ENCODE peak calls at places on chromosomes 7 and 10, in nine cellular contexts. One of them, this sample, is unnamed. For H3K27me3 and H3K36me3, the result is how much of the 10 kb centered on the place peaks cover.

GRCh38 chr10:116385994-116386809 is 41.4 kb upstream of the PNLIPRP3 start:
- DNase-seq in body of pancreas: peak
- DNase-seq in colonic mucosa: no peak
- DNase-seq in IMR-90: peak
- DNase-seq in adrenal gland: no peak
- DNase-seq in BE2C: peak
- DNase-seq in GM23248: peak
- DNase-seq in vagina: no peak
- DNase-seq in CD8-positive, alpha-beta T cell: no peak
- DNase-seq in this sample: no peak

GRCh38 chr10:43998021-43998809 is 349.5 kb upstream of the ZNF32 start:
- DNase-seq in colonic mucosa: no peak
- DNase-seq in vagina: no peak
- DNase-seq in CD8-positive, alpha-beta T cell: no peak
- DNase-seq in adrenal gland: no peak
- DNase-seq in GM23248: peak
- DNase-seq in BE2C: no peak
- DNase-seq in IMR-90: peak
- DNase-seq in body of pancreas: no peak
- DNase-seq in this sample: no peak

GRCh38 chr10:100670828-100671479 is 74.4 kb upstream of the PAX2 start:
- DNase-seq in BE2C: peak
- DNase-seq in body of pancreas: peak
- DNase-seq in adrenal gland: no peak
- DNase-seq in colonic mucosa: peak
- DNase-seq in vagina: no peak
- DNase-seq in GM23248: peak
- DNase-seq in CD8-positive, alpha-beta T cell: peak
- DNase-seq in IMR-90: no peak
- DNase-seq in this sample: no peak

GRCh38 chr10:77289027-77289501 is 348.5 kb downstream of the KCNMA1 start:
- DNase-seq in vagina: no peak
- DNase-seq in colonic mucosa: no peak
- DNase-seq in BE2C: no peak
- DNase-seq in CD8-positive, alpha-beta T cell: no peak
- DNase-seq in adrenal gland: no peak
- DNase-seq in IMR-90: no peak
- DNase-seq in GM23248: no peak
- DNase-seq in body of pancreas: no peak
- DNase-seq in this sample: no peak

GRCh38 chr7:30028749-30029635 is 780 bp downstream of the PLEKHA8 start:
- DNase-seq in CD8-positive, alpha-beta T cell: peak
- DNase-seq in adrenal gland: peak
- DNase-seq in body of pancreas: no peak
- DNase-seq in GM23248: peak
- DNase-seq in BE2C: no peak
- DNase-seq in IMR-90: peak
- DNase-seq in colonic mucosa: peak
- DNase-seq in vagina: no peak
- DNase-seq in this sample: no peak

GRCh38 chr10:48948631-48949030 is 9.0 kb upstream of the LRRC18 start:
- DNase-seq in CD8-positive, alpha-beta T cell: no peak
- DNase-seq in BE2C: no peak
- DNase-seq in GM23248: no peak
- DNase-seq in body of pancreas: no peak
- DNase-seq in colonic mucosa: no peak
- DNase-seq in adrenal gland: no peak
- DNase-seq in vagina: no peak
- DNase-seq in IMR-90: no peak
- DNase-seq in this sample: no peak

GRCh38 chr10:103660364-103661197 is 167.1 kb downstream of the NEURL1 start:
- DNase-seq in CD8-positive, alpha-beta T cell: peak
- DNase-seq in GM23248: peak
- DNase-seq in IMR-90: peak
- DNase-seq in adrenal gland: peak
- DNase-seq in body of pancreas: peak
- DNase-seq in BE2C: no peak
- DNase-seq in vagina: no peak
- DNase-seq in colonic mucosa: no peak
- DNase-seq in this sample: no peak

GRCh38 chr7:44216019-44216418 is 15.2 kb downstream of the YKT6 start:
- DNase-seq in body of pancreas: no peak
- DNase-seq in vagina: no peak
- DNase-seq in GM23248: no peak
- DNase-seq in BE2C: no peak
- DNase-seq in adrenal gland: no peak
- DNase-seq in IMR-90: no peak
- DNase-seq in CD8-positive, alpha-beta T cell: no peak
- DNase-seq in colonic mucosa: no peak
- DNase-seq in this sample: no peak

GRCh38 chr7:30980194-30980593 is 16.4 kb downstream of the GHRHR start:
- DNase-seq in GM23248: no peak
- DNase-seq in vagina: no peak
- DNase-seq in BE2C: no peak
- DNase-seq in IMR-90: no peak
- DNase-seq in CD8-positive, alpha-beta T cell: no peak
- DNase-seq in body of pancreas: no peak
- DNase-seq in colonic mucosa: no peak
- DNase-seq in adrenal gland: peak
- DNase-seq in this sample: no peak

GRCh38 chr10:132608511-132609195 is 71.1 kb downstream of the INPP5A start:
- DNase-seq in adrenal gland: no peak
- DNase-seq in IMR-90: no peak
- DNase-seq in BE2C: no peak
- DNase-seq in CD8-positive, alpha-beta T cell: no peak
- DNase-seq in colonic mucosa: no peak
- DNase-seq in GM23248: no peak
- DNase-seq in body of pancreas: no peak
- DNase-seq in vagina: no peak
- DNase-seq in this sample: no peak

GRCh38 chr10:34504534-34504933 is 310.6 kb downstream of the PARD3 start:
- DNase-seq in CD8-positive, alpha-beta T cell: no peak
- DNase-seq in vagina: no peak
- DNase-seq in BE2C: no peak
- DNase-seq in body of pancreas: peak
- DNase-seq in adrenal gland: no peak
- DNase-seq in GM23248: peak
- DNase-seq in IMR-90: peak
- DNase-seq in colonic mucosa: no peak
- DNase-seq in this sample: no peak

DNA sequence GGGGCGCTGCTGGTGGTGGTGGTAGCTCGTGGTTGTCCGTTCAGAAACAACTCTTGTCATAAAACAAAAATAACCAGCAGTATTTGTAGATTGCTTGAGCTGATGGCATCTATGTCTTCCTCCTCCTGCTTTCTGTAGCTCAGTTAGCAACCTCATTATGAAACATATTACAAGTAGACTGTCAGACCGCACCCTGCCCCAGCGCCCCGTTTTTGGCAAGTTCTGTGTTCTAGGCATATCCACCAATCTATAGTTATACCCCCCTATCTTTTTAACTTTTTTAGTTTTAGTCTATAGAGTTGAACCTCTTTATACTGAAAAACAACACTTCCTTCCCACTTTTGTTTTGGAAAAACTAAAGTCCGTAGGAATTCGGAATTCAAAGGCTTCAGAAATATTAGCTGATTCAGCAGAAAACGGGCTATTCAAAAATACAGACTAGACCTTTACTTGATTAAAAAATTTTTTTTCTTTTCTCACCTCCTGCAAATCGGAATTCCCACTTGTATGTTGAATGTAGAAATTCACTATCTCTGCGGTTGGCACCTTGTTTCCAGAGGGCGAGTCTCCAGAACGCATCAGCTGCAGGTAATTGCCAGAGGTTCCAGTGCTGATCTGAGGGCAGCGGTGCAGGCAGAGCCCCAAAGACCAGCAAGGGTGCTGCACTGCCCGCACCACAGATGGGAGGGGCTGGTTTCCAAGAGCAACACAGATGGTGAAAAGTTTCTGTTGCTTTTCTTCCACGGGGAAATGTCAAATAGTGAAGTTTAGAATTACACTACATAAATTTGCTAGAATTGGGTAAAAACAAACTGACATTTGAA is 2.1 kb upstream of the FZD8 start:
- DNase-seq in IMR-90: no peak
- DNase-seq in BE2C: no peak
- DNase-seq in body of pancreas: no peak
- DNase-seq in vagina: no peak
- DNase-seq in colonic mucosa: peak
- DNase-seq in adrenal gland: no peak
- DNase-seq in GM23248: peak
- DNase-seq in CD8-positive, alpha-beta T cell: no peak
- DNase-seq in this sample: no peak
- H3K27me3 ChIP-seq in IMR-90: under half
- H3K27me3 ChIP-seq in BE2C: half or more
- H3K27me3 ChIP-seq in body of pancreas: under half
- H3K27me3 ChIP-seq in vagina: under half
- H3K27me3 ChIP-seq in colonic mucosa: under half
- H3K27me3 ChIP-seq in adrenal gland: under half
- H3K27me3 ChIP-seq in GM23248: under half
- H3K27me3 ChIP-seq in CD8-positive, alpha-beta T cell: under half
- H3K27me3 ChIP-seq in this sample: under half

GRCh38 chr10:89537361-89537760 is 2.0 kb upstream of the SLC16A12 start:
- DNase-seq in BE2C: no peak
- DNase-seq in CD8-positive, alpha-beta T cell: no peak
- DNase-seq in colonic mucosa: no peak
- DNase-seq in vagina: no peak
- DNase-seq in body of pancreas: no peak
- DNase-seq in IMR-90: no peak
- DNase-seq in adrenal gland: no peak
- DNase-seq in GM23248: no peak
- DNase-seq in this sample: no peak

GRCh38 chr10:89532476-89532875 is 2.9 kb downstream of the SLC16A12 start:
- DNase-seq in IMR-90: no peak
- DNase-seq in colonic mucosa: no peak
- DNase-seq in vagina: no peak
- DNase-seq in body of pancreas: no peak
- DNase-seq in GM23248: no peak
- DNase-seq in adrenal gland: no peak
- DNase-seq in CD8-positive, alpha-beta T cell: no peak
- DNase-seq in BE2C: no peak
- DNase-seq in this sample: no peak

GRCh38 chr10:89535185-89536012 is at the start of gene SLC16A12:
- DNase-seq in colonic mucosa: no peak
- DNase-seq in body of pancreas: peak
- DNase-seq in BE2C: peak
- DNase-seq in GM23248: no peak
- DNase-seq in adrenal gland: no peak
- DNase-seq in vagina: no peak
- DNase-seq in CD8-positive, alpha-beta T cell: no peak
- DNase-seq in IMR-90: no peak
- DNase-seq in this sample: no peak

GRCh38 chr10:89534826-89535166 is 598 bp downstream of the SLC16A12 start:
- DNase-seq in IMR-90: no peak
- DNase-seq in vagina: no peak
- DNase-seq in body of pancreas: no peak
- DNase-seq in colonic mucosa: no peak
- DNase-seq in CD8-positive, alpha-beta T cell: no peak
- DNase-seq in adrenal gland: no peak
- DNase-seq in BE2C: no peak
- DNase-seq in GM23248: no peak
- DNase-seq in this sample: no peak

GRCh38 chr10:89536013-89536354 is 590 bp upstream of the SLC16A12 start:
- DNase-seq in vagina: no peak
- DNase-seq in colonic mucosa: no peak
- DNase-seq in GM23248: no peak
- DNase-seq in BE2C: no peak
- DNase-seq in adrenal gland: no peak
- DNase-seq in body of pancreas: no peak
- DNase-seq in CD8-positive, alpha-beta T cell: no peak
- DNase-seq in IMR-90: no peak
- DNase-seq in this sample: no peak
- H3K4me3 ChIP-seq in vagina: peak
- H3K4me3 ChIP-seq in colonic mucosa: peak
- H3K4me3 ChIP-seq in GM23248: no peak
- H3K4me3 ChIP-seq in BE2C: no peak
- H3K4me3 ChIP-seq in adrenal gland: no peak
- H3K4me3 ChIP-seq in body of pancreas: peak
- H3K4me3 ChIP-seq in CD8-positive, alpha-beta T cell: no peak
- H3K4me3 ChIP-seq in IMR-90: no peak
- H3K4me3 ChIP-seq in this sample: no peak

DNA sequence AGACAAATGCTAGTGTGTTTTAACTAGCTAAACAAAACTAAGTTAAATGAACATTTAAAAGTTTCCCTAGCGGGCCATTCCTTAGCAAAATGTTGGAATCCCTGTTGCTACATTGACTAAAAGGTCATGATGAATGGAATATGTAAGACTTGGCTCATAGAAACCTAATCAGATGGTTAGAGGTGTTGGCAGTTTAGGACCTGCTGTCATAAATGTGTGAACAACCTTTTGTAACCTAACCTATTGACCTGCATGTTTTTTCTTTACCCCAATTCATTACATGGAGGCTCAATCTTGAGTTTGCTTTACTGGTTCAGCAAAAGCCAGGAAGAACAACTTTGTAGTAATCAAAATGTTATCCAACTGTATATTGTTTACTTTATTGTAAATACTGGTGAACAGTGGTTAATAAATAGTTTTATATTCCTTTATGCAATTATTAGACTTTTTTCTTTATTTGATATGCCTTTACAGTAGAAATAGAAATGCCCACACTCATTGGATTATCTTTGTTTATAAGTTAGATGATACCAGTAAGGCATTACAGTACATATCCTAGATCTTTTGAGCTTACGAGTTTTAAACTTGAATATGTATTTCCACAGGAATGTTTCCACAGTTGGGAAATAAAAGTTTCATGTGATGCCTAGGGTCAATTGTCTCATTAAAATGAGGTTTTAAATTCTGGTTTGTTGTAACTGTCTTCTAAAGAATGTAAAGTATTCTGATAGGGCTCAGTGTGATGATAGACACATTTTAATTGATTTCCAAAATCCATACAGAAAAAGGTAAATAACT is 11.6 kb downstream of the CBX3 start:
- DNase-seq in IMR-90: no peak
- DNase-seq in body of pancreas: no peak
- DNase-seq in adrenal gland: no peak
- DNase-seq in GM23248: no peak
- DNase-seq in CD8-positive, alpha-beta T cell: no peak
- DNase-seq in vagina: no peak
- DNase-seq in colonic mucosa: no peak
- DNase-seq in BE2C: no peak
- DNase-seq in this sample: no peak
- H3K36me3 ChIP-seq in IMR-90: under half
- H3K36me3 ChIP-seq in body of pancreas: under half
- H3K36me3 ChIP-seq in adrenal gland: under half
- H3K36me3 ChIP-seq in GM23248: under half
- H3K36me3 ChIP-seq in CD8-positive, alpha-beta T cell: under half
- H3K36me3 ChIP-seq in vagina: under half
- H3K36me3 ChIP-seq in colonic mucosa: under half
- H3K36me3 ChIP-seq in BE2C: under half
- H3K36me3 ChIP-seq in this sample: under half

DNA sequence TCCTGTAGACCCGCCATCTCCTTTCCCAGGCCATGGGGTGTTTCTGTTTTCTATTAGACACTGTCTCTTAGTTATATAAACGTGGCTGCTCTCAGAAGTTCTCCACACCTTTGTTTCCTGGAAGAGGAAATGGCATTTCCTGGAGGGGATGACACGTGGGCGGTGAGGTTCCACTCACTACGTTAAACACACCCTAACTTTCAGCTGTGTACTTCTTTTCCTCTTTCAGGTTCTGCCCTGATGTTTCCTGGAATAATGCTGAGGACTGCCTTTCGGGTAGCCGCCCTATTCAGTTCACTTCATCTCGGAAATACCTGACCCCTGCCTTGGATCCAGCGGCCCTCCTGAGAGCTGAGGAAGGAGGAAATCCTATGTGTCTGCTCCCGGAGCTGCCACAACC is 3.4 kb upstream of the PRKCQ start:
- DNase-seq in colonic mucosa: no peak
- DNase-seq in body of pancreas: no peak
- DNase-seq in CD8-positive, alpha-beta T cell: peak
- DNase-seq in BE2C: no peak
- DNase-seq in IMR-90: no peak
- DNase-seq in GM23248: no peak
- DNase-seq in adrenal gland: no peak
- DNase-seq in vagina: no peak
- DNase-seq in this sample: no peak
- H3K27me3 ChIP-seq in colonic mucosa: under half
- H3K27me3 ChIP-seq in body of pancreas: under half
- H3K27me3 ChIP-seq in CD8-positive, alpha-beta T cell: under half
- H3K27me3 ChIP-seq in BE2C: under half
- H3K27me3 ChIP-seq in IMR-90: under half
- H3K27me3 ChIP-seq in GM23248: under half
- H3K27me3 ChIP-seq in adrenal gland: under half
- H3K27me3 ChIP-seq in vagina: under half
- H3K27me3 ChIP-seq in this sample: under half

This sample was measured in BJ.